ENCODE peak calls at places on chromosome 19, in six cellular contexts. X, Q, C, D, K and F are unnamed samples.

GRCh38 chr19:22523940-22524339 is 101.8 kb upstream of the ZNF98 start:
- DNase-seq in X (no peak), Q (no peak), C (no peak), D (no peak), K (no peak), F (no peak)

GRCh38 chr19:18229915-18230314 is 3.7 kb upstream of the PDE4C start:
- DNase-seq in X (no peak), Q (no peak), C (no peak), D (no peak), K (no peak), F (no peak)

GRCh38 chr19:5369962-5370367 is 29.4 kb upstream of the PTPRS start:
- DNase-seq in X (peak), Q (peak), C (peak), D (peak), K (peak), F (peak)

GRCh38 chr19:13597625-13598024 is 91.3 kb upstream of the CACNA1A start:
- DNase-seq in X (no peak), Q (peak), C (no peak), D (no peak), K (peak), F (peak)

GRCh38 chr19:33411621-33412180 is 38.2 kb downstream of the CEBPG start:
- DNase-seq in X (no peak), Q (no peak), C (no peak), D (peak), K (no peak), F (no peak)

GRCh38 chr19:50820549-50821247 is 2.9 kb downstream of the KLK1 start:
- DNase-seq in X (no peak), Q (peak), C (no peak), D (peak), K (no peak), F (peak)

GRCh38 chr19:49689133-49690072 is at the start of gene ADM5:
- DNase-seq in X (peak), Q (peak), C (peak), D (peak), K (no peak), F (peak)

GRCh38 chr19:47781590-47782318 is 3.3 kb downstream of the SELENOW start:
- DNase-seq in X (no peak), Q (no peak), C (peak), D (no peak), K (no peak), F (no peak)

GRCh38 chr19:21264416-21264815 is 64.8 kb downstream of the ZNF708 start:
- DNase-seq in X (no peak), Q (no peak), C (no peak), D (peak), K (no peak), F (no peak)

GRCh38 chr19:52219611-52220010 is 29.8 kb downstream of the PPP2R1A start:
- DNase-seq in X (no peak), Q (no peak), C (no peak), D (no peak), K (no peak), F (no peak)

GRCh38 chr19:43997631-43998290 is 5.0 kb upstream of the ZNF230 start:
- DNase-seq in X (no peak), Q (peak), C (no peak), D (no peak), K (no peak), F (no peak)

GRCh38 chr19:45404557-45405434 is at the start of gene PPP1R13L:
- DNase-seq in X (no peak), Q (peak), C (peak), D (peak), K (no peak), F (peak)

GRCh38 chr19:53246498-53246897 is 8.2 kb downstream of the ZNF677 start:
- DNase-seq in X (no peak), Q (no peak), C (no peak), D (no peak), K (no peak), F (peak)

GRCh38 chr19:907183-907853 is 5.7 kb downstream of the R3HDM4 start:
- DNase-seq in X (no peak), Q (peak), C (no peak), D (no peak), K (no peak), F (peak)

GRCh38 chr19:58372311-58373133 is 8.3 kb downstream of the ZNF837 start:
- DNase-seq in X (no peak), Q (peak), C (peak), D (peak), K (no peak), F (no peak)

GRCh38 chr19:38670921-38671398 is 23.5 kb downstream of the ACTN4 start:
- DNase-seq in X (no peak), Q (no peak), C (no peak), D (no peak), K (no peak), F (no peak)

GRCh38 chr19:34681478-34681877 is 4.0 kb downstream of the ZNF302 start:
- DNase-seq in X (no peak), Q (no peak), C (no peak), D (no peak), K (no peak), F (no peak)

GRCh38 chr19:47623921-47624391 is 15.0 kb downstream of the BICRA start:
- DNase-seq in X (no peak), Q (no peak), C (no peak), D (no peak), K (no peak), F (no peak)

GRCh38 chr19:13195678-13196077 is 45.5 kb downstream of the IER2 start:
- DNase-seq in X (no peak), Q (peak), C (no peak), D (peak), K (peak), F (peak)

GRCh38 chr19:40813182-40813581 is 14.2 kb downstream of the EGLN2 start:
- DNase-seq in X (no peak), Q (no peak), C (no peak), D (no peak), K (no peak), F (no peak)

GRCh38 chr19:9939301-9939913 is 3.1 kb upstream of the OLFM2 start:
- DNase-seq in X (no peak), Q (peak), C (no peak), D (no peak), K (no peak), F (no peak)

GRCh38 chr19:35563207-35563829 is at the start of gene ATP4A:
- DNase-seq in X (no peak), Q (no peak), C (no peak), D (no peak), K (no peak), F (no peak)

GRCh38 chr19:46487802-46488445 is 7.7 kb downstream of the PNMA8B start:
- DNase-seq in X (peak), Q (peak), C (peak), D (peak), K (peak), F (peak)

GRCh38 chr19:46487178-46487801 is 8.4 kb downstream of the PNMA8B start:
- DNase-seq in X (no peak), Q (no peak), C (no peak), D (no peak), K (no peak), F (no peak)

GRCh38 chr19:46488551-46488950 is 7.1 kb downstream of the PNMA8B start:
- DNase-seq in X (no peak), Q (peak), C (no peak), D (peak), K (no peak), F (no peak)

GRCh38 chr19:46490774-46491173 is 4.9 kb downstream of the PNMA8B start:
- DNase-seq in X (no peak), Q (no peak), C (no peak), D (no peak), K (no peak), F (no peak)

GRCh38 chr19:46489445-46490272 is 6.0 kb downstream of the PNMA8B start:
- DNase-seq in X (no peak), Q (peak), C (peak), D (peak), K (no peak), F (no peak)
- TF ChIP-seq CTCF in X (peak), Q (peak), C (peak), D (no peak), K (peak), F (no peak)

DNA sequence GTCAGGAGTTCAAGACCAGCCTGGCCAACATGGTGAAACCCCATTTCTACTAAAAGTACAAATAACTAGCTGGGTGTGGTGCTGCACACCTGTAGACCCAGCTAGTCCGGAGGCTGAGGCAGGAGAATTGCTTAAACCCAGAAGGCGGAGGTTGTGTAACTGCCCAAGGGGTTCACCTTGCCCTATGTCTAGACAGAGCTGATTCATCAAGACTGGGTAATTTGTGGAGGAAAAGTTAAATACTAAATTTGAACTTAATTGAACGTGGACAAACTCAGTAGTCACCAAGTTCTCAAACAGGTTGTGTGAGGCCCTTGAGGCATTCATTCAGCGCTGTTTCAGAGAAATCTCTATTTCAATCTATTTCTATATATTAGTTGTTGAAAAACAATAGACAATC is 13.7 kb upstream of the ZNF486 start:
- DNase-seq in X (no peak), Q (no peak), C (no peak), D (no peak), K (no peak), F (no peak)
- TF ChIP-seq CTCF in X (no peak), Q (no peak), C (no peak), D (no peak), K (no peak), F (no peak)

GRCh38 chr19:10979950-10980349 is 19.1 kb downstream of the SMARCA4 start:
- DNase-seq in X (no peak), Q (no peak), C (no peak), D (no peak), K (no peak), F (peak)
- TF ChIP-seq CTCF in X (no peak), Q (no peak), C (no peak), D (no peak), K (no peak), F (peak)

DNA sequence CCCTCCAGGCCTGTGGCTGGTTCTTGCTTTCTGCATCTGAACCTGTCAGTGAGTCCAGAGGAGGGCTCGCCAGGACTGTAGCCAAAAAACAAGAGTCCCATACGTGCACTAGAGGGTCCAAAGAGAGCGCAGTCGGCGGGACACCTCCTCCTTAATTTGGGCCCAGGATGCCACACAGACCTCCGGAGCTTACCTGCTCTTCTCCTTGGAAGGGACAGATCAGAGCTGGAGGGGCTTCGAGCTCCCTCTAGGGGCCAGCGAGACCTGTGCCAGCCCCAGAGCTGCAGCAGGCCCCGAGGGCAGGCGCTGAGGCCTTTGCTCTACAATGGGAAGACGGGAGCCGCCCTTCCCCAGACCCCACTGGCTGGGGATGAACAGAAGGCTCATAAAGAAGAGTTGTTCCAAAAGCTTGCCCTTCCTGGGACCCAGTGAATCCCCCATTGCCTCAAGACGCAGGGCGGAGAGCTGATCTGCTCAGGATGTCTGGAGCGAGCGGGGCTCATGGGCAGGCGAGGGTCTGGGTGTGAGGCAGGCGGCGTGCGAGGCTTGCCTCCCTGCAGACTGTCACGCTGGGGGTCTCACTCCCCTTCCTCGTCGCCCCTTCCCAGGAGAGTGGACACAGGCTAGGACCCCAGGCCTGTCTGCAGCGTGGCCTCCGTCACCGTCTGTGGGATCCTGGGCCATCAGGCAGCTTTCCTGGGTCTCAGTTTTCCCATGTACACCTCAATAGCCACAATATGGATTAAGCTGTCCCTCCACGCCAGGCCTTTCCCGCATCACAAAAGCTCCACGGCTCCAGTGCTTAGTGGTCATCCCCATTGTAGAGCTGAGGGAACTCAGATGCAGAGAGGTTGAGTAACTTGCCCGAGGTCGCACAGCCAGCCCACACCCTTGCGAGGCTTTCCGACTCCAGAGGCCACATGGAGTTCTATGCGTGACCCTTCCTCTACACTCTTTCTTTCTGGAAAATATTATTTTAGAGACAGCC is 46.9 kb upstream of the VSTM2B start:
- DNase-seq in X (peak), Q (peak), C (no peak), D (no peak), K (peak), F (no peak)
- TF ChIP-seq CTCF in X (peak), Q (peak), C (peak), D (no peak), K (peak), F (peak)

GRCh38 chr19:2113436-2114211 is 16.9 kb downstream of the IZUMO4 start:
- DNase-seq in X (no peak), Q (no peak), C (no peak), D (no peak), K (no peak), F (no peak)
- TF ChIP-seq CTCF in X (no peak), Q (no peak), C (no peak), D (no peak), K (no peak), F (no peak)

GRCh38 chr19:3618811-3619630 is 7.6 kb downstream of the CACTIN start:
- DNase-seq in X (no peak), Q (no peak), C (no peak), D (peak), K (no peak), F (no peak)
- TF ChIP-seq CTCF in X (no peak), Q (peak), C (no peak), D (no peak), K (no peak), F (no peak)